ENCODE peak calls at places on chromosomes 13 and 19, in four cellular contexts. D is OCI-LY7, Y is fibroblast of lung, S is HCT116. M is an unnamed sample.
A peak's percentile ranks its signal among the peaks of the same experiment; 100 is the strongest.

GRCh38 chr19:3343619-3344502 is 22.5 kb upstream of the NFIC start:
- DNase-seq in S (peak; percentile 87), Y (peak; percentile 82), D (peak; percentile 24), M (peak; percentile 64)

GRCh38 chr19:28472843-28473242 is 740.1 kb downstream of the UQCRFS1 start:
- DNase-seq in Y (no peak), D (no peak), S (no peak), M (no peak)

GRCh38 chr19:38049105-38049649 is 142.2 kb downstream of the SIPA1L3 start:
- DNase-seq in S (no peak), D (peak; percentile 79), Y (no peak), M (no peak)

GRCh38 chr19:55550321-55550650 is 4.9 kb upstream of the SBK3 start:
- DNase-seq in Y (peak; percentile 65), S (no peak), D (no peak), M (no peak)

GRCh38 chr19:56253737-56254136 is 18.8 kb upstream of the EDDM13 start:
- DNase-seq in Y (peak; percentile 51), D (peak; percentile 69), S (peak; percentile 41), M (no peak)

GRCh38 chr13:108188260-108188659 is 27.1 kb downstream of the LIG4 start:
- DNase-seq in D (no peak), Y (no peak), S (no peak), M (no peak)

GRCh38 chr13:41837668-41838067 is 123.2 kb downstream of the VWA8 start:
- DNase-seq in D (no peak), S (no peak), Y (peak; percentile 39), M (no peak)

GRCh38 chr13:25267715-25268114 is 19.6 kb downstream of the MTMR6 start:
- DNase-seq in D (peak; percentile 33), S (no peak), Y (peak; percentile 4), M (no peak)

GRCh38 chr19:16441661-16442071 is 30.1 kb downstream of the EPS15L1 start:
- DNase-seq in S (no peak), D (peak; percentile 71), Y (no peak), M (peak; percentile 41)

GRCh38 chr13:32537580-32538233 is 888 bp downstream of the N4BP2L2 start:
- DNase-seq in D (no peak), S (peak; percentile 6), Y (peak; percentile 7), M (peak; percentile 2)

GRCh38 chr13:32037471-32037870 is 5.9 kb downstream of the FRY start:
- DNase-seq in D (no peak), Y (no peak), S (no peak), M (no peak)

GRCh38 chr13:38943231-38943630 is 47.4 kb downstream of the STOML3 start:
- DNase-seq in S (no peak), Y (no peak), D (no peak), M (no peak)

GRCh38 chr19:8148410-8149231 is 771 bp downstream of the FBN3 start:
- DNase-seq in Y (no peak), D (no peak), S (peak; percentile 24), M (no peak)

GRCh38 chr19:46609511-46610412 is 8.6 kb downstream of the CALM3 start:
- DNase-seq in S (no peak), Y (no peak), D (no peak), M (no peak)

GRCh38 chr13:51619614-51620013 is 35.4 kb downstream of the WDFY2 start:
- DNase-seq in S (no peak), Y (peak; percentile 84), D (no peak), M (no peak)

GRCh38 chr13:33927315-33927714 is 109.4 kb downstream of the RFC3 start:
- DNase-seq in S (no peak), D (no peak), Y (peak; percentile 71), M (no peak)

GRCh38 chr13:91242652-91243051 is 104.8 kb upstream of the MIR17HG start:
- DNase-seq in D (no peak), S (no peak), Y (peak; percentile 30), M (no peak)

GRCh38 chr13:20512042-20512683 is 13.5 kb downstream of the CRYL1 start:
- DNase-seq in S (no peak), D (no peak), Y (no peak), M (no peak)

GRCh38 chr13:28297341-28297740 is 159.0 kb downstream of the PAN3 start:
- DNase-seq in S (no peak), Y (peak; percentile 6), D (no peak), M (no peak)

GRCh38 chr13:20521388-20521787 is 4.3 kb downstream of the CRYL1 start:
- DNase-seq in S (no peak), Y (no peak), D (no peak), M (no peak)

GRCh38 chr13:80783926-80784325 is 443.0 kb upstream of the SPRY2 start:
- DNase-seq in S (no peak), Y (peak; percentile 39), D (no peak), M (no peak)

GRCh38 chr19:40282920-40283319 is 2.2 kb downstream of the AKT2 start:
- DNase-seq in D (no peak), Y (peak; percentile 23), S (no peak), M (no peak)

GRCh38 chr19:5590865-5591154 is 23.1 kb upstream of the TINCR start:
- DNase-seq in Y (no peak), D (no peak), S (no peak), M (no peak)

GRCh38 chr19:5593245-5593962 is 25.7 kb upstream of the TINCR start:
- DNase-seq in D (no peak), S (no peak), Y (no peak), M (no peak)

GRCh38 chr19:5590151-5590864 is 22.6 kb upstream of the TINCR start:
- DNase-seq in S (no peak), Y (no peak), D (no peak), M (no peak)

GRCh38 chr19:5592531-5592930 is 24.8 kb upstream of the TINCR start:
- DNase-seq in Y (no peak), D (no peak), S (no peak), M (no peak)

GRCh38 chr19:5591476-5591875 is 23.7 kb upstream of the TINCR start:
- DNase-seq in Y (no peak), S (no peak), D (no peak), M (no peak)
- H3K79me2 ChIP-seq in Y (no peaks in the 10 kb centered on the region), S (peaks cover 21% of the 10 kb centered on the region), D (no peaks in the 10 kb centered on the region), M (no peaks in the 10 kb centered on the region)

GRCh38 chr19:35461050-35461449 is 13.0 kb downstream of the FFAR2 start:
- DNase-seq in D (no peak), Y (no peak), S (no peak), M (no peak)

GRCh38 chr19:35459414-35460082 is 11.5 kb downstream of the FFAR2 start:
- DNase-seq in Y (no peak), D (no peak), S (no peak), M (no peak)

GRCh38 chr19:35462476-35462953 is 14.5 kb downstream of the FFAR2 start:
- DNase-seq in S (no peak), D (peak; percentile 83), Y (no peak), M (no peak)

GRCh38 chr19:35458821-35459391 is 10.8 kb downstream of the FFAR2 start:
- DNase-seq in Y (no peak), S (no peak), D (peak; percentile 80), M (no peak)

GRCh38 chr19:35460608-35461007 is 12.6 kb downstream of the FFAR2 start:
- DNase-seq in Y (no peak), S (no peak), D (no peak), M (no peak)
- H3K27ac ChIP-seq in Y (no peak overlapping the region), S (no peak overlapping the region), D (no peak overlapping the region), M (no peak overlapping the region)

DNA sequence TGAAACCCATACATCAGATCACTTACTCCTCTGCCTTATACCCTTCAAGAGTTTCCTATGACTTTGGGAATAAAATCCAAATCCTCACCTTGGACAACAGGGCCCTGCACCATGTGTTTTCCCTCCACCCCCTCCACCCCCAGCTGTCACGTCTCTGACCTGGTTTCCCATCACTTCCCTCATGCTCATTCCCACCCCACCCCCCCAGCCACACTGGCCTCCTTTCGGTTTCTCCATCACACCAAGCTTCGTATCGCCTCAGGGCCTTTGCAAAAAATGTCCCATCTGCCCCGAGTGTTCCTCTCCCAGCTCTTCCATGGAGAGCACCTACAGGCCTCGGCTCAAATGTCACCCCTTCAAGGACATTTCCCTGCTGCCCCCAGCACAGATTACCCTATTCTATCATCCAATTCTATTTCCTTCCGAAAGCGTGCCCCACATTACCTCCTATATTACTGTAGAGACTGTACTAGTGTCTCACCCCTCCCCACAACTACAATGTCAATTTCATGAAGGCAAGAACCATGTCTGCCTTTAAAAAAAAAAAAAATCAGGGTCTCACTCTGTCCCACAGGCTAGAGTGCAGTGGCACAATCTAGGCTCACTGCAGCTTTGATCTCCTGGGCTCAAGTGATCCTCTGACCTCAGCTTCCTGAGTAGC is 16.8 kb upstream of the FFAR2 start:
- DNase-seq in S (no peak), Y (no peak), D (no peak), M (no peak)
- H3K4me3 ChIP-seq in S (no peak overlapping the region), Y (no peak overlapping the region), D (no peak overlapping the region), M (no peak overlapping the region)

GRCh38 chr13:114101831-114102520 is 30.4 kb downstream of the RASA3 start:
- DNase-seq in Y (peak; percentile 38), S (no peak), D (no peak), M (no peak)
- H3K79me2 ChIP-seq in Y (peaks cover 90% of the 10 kb centered on the region), S (peaks cover 40% of the 10 kb centered on the region), D (no peaks in the 10 kb centered on the region), M (no peaks in the 10 kb centered on the region)

DNA sequence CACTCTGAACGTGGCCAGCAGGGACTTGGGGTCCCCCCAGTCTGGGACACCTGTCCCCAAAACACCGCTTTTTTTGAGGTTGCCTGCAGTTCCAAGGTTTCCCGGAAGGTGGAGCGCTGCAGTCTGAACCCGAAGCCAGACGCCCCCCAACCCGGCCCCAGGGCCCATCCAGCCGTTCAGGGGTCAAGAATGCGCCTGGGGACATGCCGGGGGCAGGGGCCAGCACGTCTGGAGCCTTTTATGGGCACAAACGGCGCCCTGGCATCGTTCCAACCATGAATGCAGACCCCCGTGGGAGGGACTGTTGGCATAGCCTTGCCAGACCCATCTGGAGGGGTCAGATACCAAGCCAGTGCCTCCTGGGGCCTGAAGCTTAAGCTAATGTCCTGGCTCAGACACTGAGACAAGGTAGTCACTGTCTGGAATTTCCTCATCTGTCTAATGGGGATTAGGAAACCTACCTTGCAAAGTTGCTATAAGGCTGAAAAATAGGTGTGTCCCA is 6.9 kb downstream of the S1PR5 start:
- DNase-seq in Y (no peak), S (no peak), D (peak; percentile 44), M (peak; percentile 29)
- H3K27ac ChIP-seq in Y (no peak overlapping the region), S (no peak overlapping the region), D (no peak overlapping the region), M (peak overlapping the region; percentile 24)

GRCh38 chr19:34675919-34676318 is 1.0 kb downstream of the SCGB2B2 start:
- DNase-seq in S (no peak), Y (no peak), D (no peak), M (no peak)
- H3K4me3 ChIP-seq in S (peak overlapping the region; percentile 80), Y (no peak overlapping the region), D (peak overlapping the region; percentile 80), M (peak overlapping the region; percentile 93)

DNA sequence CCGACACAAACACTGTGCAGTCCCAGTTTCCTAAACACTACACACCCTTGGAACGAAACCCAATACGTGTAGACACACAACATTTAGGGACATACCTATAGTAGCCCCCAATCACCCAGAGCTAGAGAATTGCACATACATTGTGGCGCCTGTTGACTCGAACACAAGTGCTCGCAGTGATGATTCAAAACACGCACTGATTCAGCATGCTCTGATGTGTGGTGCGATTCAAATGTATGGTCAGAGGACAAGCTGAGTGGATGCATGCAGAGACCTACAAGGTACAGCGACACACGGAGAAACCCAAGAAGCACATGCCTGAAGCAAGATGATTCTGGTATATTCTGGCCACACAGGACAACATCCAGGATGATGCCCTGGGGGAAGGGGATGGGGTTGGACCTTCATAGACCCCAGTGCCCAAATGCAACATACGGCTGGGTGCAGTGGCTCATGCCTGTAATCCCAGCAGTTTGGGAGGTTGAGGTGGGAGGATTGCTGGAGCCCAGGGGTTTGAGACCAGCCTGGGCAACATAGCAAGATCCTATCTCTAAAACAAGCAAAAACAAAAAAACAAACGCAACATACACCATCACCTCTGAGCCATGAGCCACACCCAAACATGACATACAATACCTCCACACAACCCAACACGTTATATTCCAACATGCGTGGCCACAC is 997 bp upstream of the KCNN4 start:
- DNase-seq in S (no peak), Y (no peak), D (peak; percentile 27), M (no peak)
- H3K79me2 ChIP-seq in S (peaks cover 58% of the 10 kb centered on the region), Y (no peaks in the 10 kb centered on the region), D (peaks cover 27% of the 10 kb centered on the region), M (peaks cover 47% of the 10 kb centered on the region)

GRCh38 chr13:59681630-59682311 is 482.0 kb downstream of the DIAPH3 start:
- DNase-seq in Y (no peak), D (no peak), S (no peak), M (no peak)
- H3K27ac ChIP-seq in Y (no peak overlapping the region), D (no peak overlapping the region), S (no peak overlapping the region), M (no peak overlapping the region)